ENCODE peak calls at places on chromosome 13, in nine cellular contexts. Y is colonic mucosa; S is RWPE1; Z is lung; N is endodermal cell; D is upper lobe of right lung; E is CD8-positive, alpha-beta T cell; V is thoracic aorta; K is breast epithelium. Q is an unnamed sample.
A peak's percentile ranks its signal among the peaks of the same experiment; 100 is the strongest.

GRCh38 chr13:78657699-78658629 is 991 bp downstream of the OBI1 start:
- DNase-seq in Y (no peak), S (peak; percentile 36), Z (no peak), N (peak; percentile 65), D (no peak), E (no peak), V (no peak), K (no peak), Q (no peak)

GRCh38 chr13:40172149-40172591 is 494.3 kb downstream of the FOXO1 start:
- DNase-seq in Y (no peak), S (peak; percentile 22), Z (no peak), N (peak; percentile 71), D (peak; percentile 65), E (no peak), V (no peak), K (no peak), Q (no peak)

GRCh38 chr13:60158321-60158801 is 5.4 kb downstream of the DIAPH3 start:
- DNase-seq in Y (no peak), S (no peak), Z (no peak), N (peak; percentile 83), D (no peak), E (no peak), V (no peak), K (no peak), Q (no peak)

GRCh38 chr13:20776751-20777150 is 3.0 kb upstream of the EEF1AKMT1 start:
- DNase-seq in Y (no peak), S (no peak), Z (no peak), N (peak; percentile 53), D (no peak), E (no peak), V (no peak), K (no peak), Q (no peak)

GRCh38 chr13:52797176-52797575 is 51.3 kb downstream of the PCDH8 start:
- DNase-seq in Y (no peak), S (no peak), Z (no peak), N (no peak), D (no peak), E (no peak), V (no peak), K (no peak), Q (no peak)

GRCh38 chr13:97938701-97939475 is 14.6 kb upstream of the IPO5 start:
- DNase-seq in Y (no peak), S (no peak), Z (no peak), N (no peak), D (no peak), E (no peak), V (no peak), K (no peak), Q (no peak)

GRCh38 chr13:42702726-42703125 is 78.7 kb upstream of the FAM216B start:
- DNase-seq in Y (no peak), S (no peak), Z (no peak), N (no peak), D (no peak), E (no peak), V (no peak), K (no peak), Q (no peak)

GRCh38 chr13:66402071-66402470 is 828.1 kb downstream of the PCDH9 start:
- DNase-seq in Y (no peak), S (no peak), Z (no peak), N (no peak), D (no peak), E (no peak), V (no peak), K (no peak), Q (no peak)

GRCh38 chr13:73399347-73400216 is 340.8 kb downstream of the KLF5 start:
- DNase-seq in Y (peak; percentile 81), S (no peak), Z (no peak), N (no peak), D (no peak), E (no peak), V (no peak), K (no peak), Q (no peak)

GRCh38 chr13:22432690-22433089 is 748.1 kb upstream of the SGCG start:
- DNase-seq in Y (no peak), S (no peak), Z (no peak), N (no peak), D (no peak), E (no peak), V (no peak), K (no peak), Q (no peak)

GRCh38 chr13:112892759-112893569 is 76.0 kb upstream of the MCF2L start:
- DNase-seq in Y (peak; percentile 62), S (no peak), Z (no peak), N (peak; percentile 81), D (no peak), E (no peak), V (no peak), K (no peak), Q (peak; percentile 47)

GRCh38 chr13:35927554-35927953 is 203.6 kb downstream of the DCLK1 start:
- DNase-seq in Y (peak; percentile 20), S (peak; percentile 15), Z (no peak), N (no peak), D (no peak), E (no peak), V (peak; percentile 3), K (no peak), Q (no peak)

GRCh38 chr13:76210262-76210661 is 574.1 kb downstream of the LMO7 start:
- DNase-seq in Y (no peak), S (no peak), Z (peak; percentile 44), N (no peak), D (no peak), E (no peak), V (no peak), K (no peak), Q (no peak)

GRCh38 chr13:31543190-31543589 is 196.1 kb upstream of the RXFP2 start:
- DNase-seq in Y (no peak), S (no peak), Z (no peak), N (no peak), D (no peak), E (no peak), V (no peak), K (no peak), Q (no peak)

GRCh38 chr13:31540316-31540715 is 199.0 kb upstream of the RXFP2 start:
- DNase-seq in Y (no peak), S (no peak), Z (no peak), N (no peak), D (no peak), E (no peak), V (no peak), K (no peak), Q (no peak)

DNA sequence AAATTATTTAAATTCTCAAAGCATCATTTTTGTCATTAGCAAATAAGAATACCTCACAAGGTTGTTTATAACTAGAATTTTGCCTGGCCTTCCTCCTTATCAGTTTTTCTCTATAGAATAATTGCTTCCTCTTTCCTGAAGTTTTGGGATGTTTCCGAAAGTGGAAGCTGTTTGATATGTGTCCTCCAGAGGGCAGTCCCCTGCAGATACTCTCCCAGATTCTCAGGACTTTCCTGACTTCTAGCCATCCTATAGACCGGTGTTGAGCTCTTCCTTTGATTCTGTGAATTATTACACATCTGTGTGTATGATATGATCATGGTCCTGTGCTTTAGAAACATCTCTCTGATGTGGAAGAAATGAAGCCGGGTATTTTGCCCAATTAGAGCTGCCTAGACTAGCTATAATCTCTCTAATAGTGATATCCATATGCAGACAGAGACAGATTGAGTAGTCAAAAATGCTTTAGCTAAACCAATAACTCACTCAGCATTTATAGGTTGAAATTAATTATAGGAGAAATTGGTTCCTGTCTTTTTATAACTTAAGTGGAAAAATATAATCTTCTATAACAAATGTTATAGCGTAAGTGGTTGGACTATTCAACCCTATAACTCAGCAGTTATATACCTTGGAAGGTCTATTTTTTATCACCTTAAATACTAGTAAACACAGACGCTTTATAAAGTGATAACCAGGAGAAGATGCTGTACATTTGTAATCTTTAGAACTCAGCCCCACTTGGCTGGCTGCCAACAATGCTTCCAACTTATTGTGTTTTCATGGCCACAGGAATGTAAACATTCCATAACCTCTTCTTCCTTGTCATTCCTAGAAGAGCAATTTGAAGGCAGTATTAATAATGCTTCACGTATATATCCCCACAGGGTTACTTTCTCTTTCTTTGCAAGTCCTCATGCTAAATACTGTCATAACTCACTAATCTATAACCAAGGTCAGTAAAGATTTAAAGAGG is 201.0 kb upstream of the RXFP2 start:
- DNase-seq in Y (peak; percentile 25), S (peak; percentile 28), Z (no peak), N (no peak), D (no peak), E (no peak), V (no peak), K (no peak), Q (peak; percentile 43)
- TF ChIP-seq CTCF in Y (peak; percentile 35), S (peak; percentile 41), Z (no peak), N (peak; percentile 87), D (peak; percentile 51), E (no peak), V (peak; percentile 31), K (no peak), Q (peak; percentile 68)

GRCh38 chr13:43785681-43786471 is 896 bp downstream of the ENOX1 start:
- DNase-seq in Y (peak; percentile 71), S (peak; percentile 78), Z (peak; percentile 66), N (peak; percentile 88), D (peak; percentile 70), E (no peak), V (peak; percentile 33), K (peak; percentile 68), Q (peak; percentile 63)
- H3K27ac ChIP-seq in Y (peak overlapping the region; percentile 66), S (no peak overlapping the region), Z (peak overlapping the region; percentile 35), N (no peak overlapping the region), D (no peak overlapping the region), E (no peak overlapping the region), V (no peak overlapping the region), K (peak overlapping the region; percentile 45), Q (no peak overlapping the region)

GRCh38 chr13:82758056-82758455 is 1124.2 kb downstream of the SLITRK1 start:
- DNase-seq in Y (no peak), S (peak; percentile 9), Z (no peak), N (peak; percentile 87), D (no peak), E (no peak), V (no peak), K (no peak), Q (no peak)
- TF ChIP-seq CTCF in Y (no peak), S (no peak), Z (no peak), N (peak; percentile 82), D (no peak), E (no peak), V (no peak), K (no peak), Q (peak; percentile 35)

GRCh38 chr13:51635137-51635878 is 51.0 kb downstream of the WDFY2 start:
- DNase-seq in Y (no peak), S (no peak), Z (no peak), N (peak; percentile 28), D (no peak), E (no peak), V (no peak), K (no peak), Q (no peak)

GRCh38 chr13:51638497-51638871 is 54.2 kb downstream of the WDFY2 start:
- DNase-seq in Y (no peak), S (peak; percentile 20), Z (no peak), N (no peak), D (no peak), E (no peak), V (no peak), K (no peak), Q (no peak)

GRCh38 chr13:51639171-51639570 is 54.9 kb downstream of the WDFY2 start:
- DNase-seq in Y (no peak), S (no peak), Z (no peak), N (no peak), D (no peak), E (no peak), V (no peak), K (no peak), Q (no peak)

GRCh38 chr13:51636349-51636890 is 52.2 kb downstream of the WDFY2 start:
- DNase-seq in Y (no peak), S (no peak), Z (no peak), N (peak; percentile 13), D (no peak), E (no peak), V (no peak), K (no peak), Q (no peak)

GRCh38 chr13:51637852-51638496 is 53.7 kb downstream of the WDFY2 start:
- DNase-seq in Y (no peak), S (no peak), Z (no peak), N (peak; percentile 43), D (no peak), E (no peak), V (no peak), K (no peak), Q (no peak)
- H3K27ac ChIP-seq in Y (no peak overlapping the region), S (peak overlapping the region; percentile 43), Z (no peak overlapping the region), N (peak overlapping the region; percentile 81), D (no peak overlapping the region), E (no peak overlapping the region), V (no peak overlapping the region), K (peak overlapping the region; percentile 45), Q (peak overlapping the region; percentile 99)